ENCODE peak calls at places on chromosomes 11 and 22, in four cellular contexts. Y is GM13977, Z is HuH-7.5, E is NCI-H524. X is an unnamed sample.

GRCh38 chr11:94860333-94860732 is 92.2 kb downstream of the AMOTL1 start:
- DNase-seq in Z (no peak), Y (no peak), E (no peak), X (no peak)

GRCh38 chr22:36081023-36081431 is 52.4 kb upstream of the RBFOX2 start:
- DNase-seq in E (no peak), Y (no peak), Z (no peak), X (no peak)

GRCh38 chr11:44525473-44526252 is 39.8 kb upstream of the CD82 start:
- DNase-seq in Y (no peak), Z (no peak), E (no peak), X (no peak)

GRCh38 chr11:30244255-30244654 is 13.4 kb downstream of the FSHB start:
- DNase-seq in Y (no peak), Z (no peak), E (no peak), X (peak; percentile 28)

GRCh38 chr11:76215946-76216345 is 9.6 kb upstream of the WNT11 start:
- DNase-seq in Z (no peak), Y (no peak), E (no peak), X (no peak)

GRCh38 chr22:36860821-36861659 is at the start of gene NCF4:
- DNase-seq in E (no peak), Z (no peak), Y (peak; percentile 87), X (no peak)

GRCh38 chr22:50076646-50077624 is 8.3 kb downstream of the MLC1 start:
- DNase-seq in Y (no peak), E (peak; percentile 69), Z (no peak), X (no peak)

GRCh38 chr11:78037056-78037455 is 14.0 kb upstream of the KCTD14 start:
- DNase-seq in Y (no peak), E (no peak), Z (no peak), X (no peak)

GRCh38 chr11:21909145-21909544 is 283.7 kb upstream of the ANO5 start:
- DNase-seq in Z (no peak), E (no peak), Y (no peak), X (peak; percentile 13)

GRCh38 chr11:118157186-118157895 is 4.7 kb upstream of the SCN4B start:
- DNase-seq in Y (no peak), Z (no peak), E (no peak), X (no peak)

GRCh38 chr11:46336781-46337180 is 10.5 kb upstream of the DGKZ start:
- DNase-seq in Z (no peak), Y (no peak), E (no peak), X (peak; percentile 91)

GRCh38 chr22:44085743-44086741 is 61.9 kb downstream of the PARVB start:
- DNase-seq in Y (peak; percentile 78), Z (peak; percentile 42), E (peak; percentile 77), X (peak; percentile 88)

GRCh38 chr22:46107089-46107664 is 43.1 kb upstream of the PPARA start:
- DNase-seq in Y (no peak), E (peak; percentile 84), Z (no peak), X (peak; percentile 71)

GRCh38 chr11:27699242-27699925 is 871 bp downstream of the BDNF start:
- DNase-seq in E (peak; percentile 57), Z (peak; percentile 43), Y (no peak), X (peak; percentile 55)

GRCh38 chr22:41498322-41498721 is 29.4 kb downstream of the ACO2 start:
- DNase-seq in E (no peak), Z (no peak), Y (no peak), X (no peak)

GRCh38 chr22:37803195-37803635 is 4.5 kb upstream of the GCAT start:
- DNase-seq in E (peak; percentile 43), Y (no peak), Z (no peak), X (no peak)

GRCh38 chr11:87573708-87574107 is 536.0 kb downstream of the TMEM135 start:
- DNase-seq in Z (no peak), E (no peak), Y (no peak), X (no peak)

GRCh38 chr11:92879086-92879485 is 90.4 kb upstream of the MTNR1B start:
- DNase-seq in E (no peak), Y (no peak), Z (no peak), X (no peak)

GRCh38 chr11:12864316-12865156 is 144.6 kb upstream of the RASSF10 start:
- DNase-seq in E (peak; percentile 15), Z (no peak), Y (no peak), X (no peak)

GRCh38 chr11:67700548-67701262 is 26.3 kb upstream of the ALDH3B2 start:
- DNase-seq in Y (no peak), Z (no peak), E (peak; percentile 19), X (no peak)

GRCh38 chr11:14454861-14455632 is 44.6 kb downstream of the COPB1 start:
- DNase-seq in Y (peak; percentile 24), Z (peak; percentile 24), E (no peak), X (peak; percentile 38)

GRCh38 chr11:104127828-104128227 is 36.1 kb downstream of the PDGFD start:
- DNase-seq in E (no peak), Y (no peak), Z (no peak), X (peak; percentile 55)

GRCh38 chr11:124717786-124718634 is 21.7 kb upstream of the NRGN start:
- DNase-seq in Y (no peak), E (peak; percentile 26), Z (no peak), X (peak; percentile 46)

GRCh38 chr11:86145439-86146156 is 76.7 kb upstream of the PICALM start:
- DNase-seq in Y (no peak), Z (no peak), E (no peak), X (no peak)

GRCh38 chr11:123330948-123331347 is 99.1 kb upstream of the GRAMD1B start:
- DNase-seq in Z (no peak), E (no peak), Y (no peak), X (no peak)

GRCh38 chr22:22767876-22768602 is 119.6 kb upstream of the IGLL5 start:
- DNase-seq in Y (no peak), Z (no peak), E (no peak), X (peak; percentile 16)

GRCh38 chr11:20363500-20364411 is at the start of gene HTATIP2:
- DNase-seq in Y (peak; percentile 83), Z (peak; percentile 53), E (peak; percentile 34), X (peak; percentile 71)

GRCh38 chr11:30019481-30019880 is 2.7 kb upstream of the KCNA4 start:
- DNase-seq in Y (no peak), E (no peak), Z (no peak), X (no peak)

GRCh38 chr11:65415499-65416340 is 6.9 kb upstream of the NEAT1 start:
- DNase-seq in E (peak; percentile 26), Y (peak; percentile 11), Z (no peak), X (peak; percentile 8)

GRCh38 chr11:120068114-120068573 is 69.8 kb downstream of the TRIM29 start:
- DNase-seq in Z (no peak), Y (peak; percentile 48), E (peak; percentile 72), X (no peak)

GRCh38 chr11:128565881-128566280 is 21.5 kb downstream of the ETS1 start:
- DNase-seq in Y (no peak), Z (no peak), E (no peak), X (no peak)

GRCh38 chr22:49454726-49455125 is 372.9 kb downstream of the BRD1 start:
- DNase-seq in Y (no peak), Z (no peak), E (no peak), X (no peak)

GRCh38 chr11:74024630-74025029 is 15.7 kb upstream of the UCP3 start:
- DNase-seq in Y (no peak), Z (no peak), E (no peak), X (peak; percentile 85)

GRCh38 chr11:113690619-113691569 is 15.2 kb downstream of the TMPRSS5 start:
- DNase-seq in Y (peak; percentile 49), E (peak; percentile 28), Z (no peak), X (peak; percentile 89)

GRCh38 chr11:71244116-71244815 is 8.1 kb downstream of the SHANK2 start:
- DNase-seq in Y (no peak), E (no peak), Z (no peak), X (no peak)

GRCh38 chr22:42930810-42931420 is 73.8 kb upstream of the ARFGAP3 start:
- DNase-seq in Z (no peak), Y (no peak), E (no peak), X (peak; percentile 83)

GRCh38 chr11:66366844-66367477 is 4.6 kb downstream of the SLC29A2 start:
- DNase-seq in Z (peak; percentile 57), Y (peak; percentile 14), E (no peak), X (no peak)

GRCh38 chr11:123072279-123072678 is 10.3 kb upstream of the HSPA8 start:
- DNase-seq in Z (no peak), E (no peak), Y (no peak), X (peak; percentile 34)

GRCh38 chr11:124581817-124582216 is 12.0 kb downstream of the OR8A1 start:
- DNase-seq in E (no peak), Y (no peak), Z (no peak), X (no peak)